ENCODE peak calls at places on chromosomes 11 and 22, in eight cellular contexts. One of them, this sample, is unnamed.

GRCh38 chr11:106920899-106921504 is 97.3 kb downstream of the GUCY1A2 start:
- DNase-seq in SK-N-SH: no peak
- DNase-seq in adipocyte: no peak
- DNase-seq in lung: no peak
- DNase-seq in left ventricle myocardium inferior: no peak
- DNase-seq in body of pancreas: no peak
- DNase-seq in AG10803: no peak
- DNase-seq in H7: no peak
- DNase-seq in this sample: no peak

GRCh38 chr22:35608088-35608487 is 9.0 kb downstream of the MB start:
- DNase-seq in left ventricle myocardium inferior: no peak
- DNase-seq in body of pancreas: no peak
- DNase-seq in H7: no peak
- DNase-seq in SK-N-SH: no peak
- DNase-seq in AG10803: no peak
- DNase-seq in lung: no peak
- DNase-seq in adipocyte: peak
- DNase-seq in this sample: no peak

GRCh38 chr22:17013396-17014100 is 5.5 kb upstream of the GAB4 start:
- DNase-seq in lung: no peak
- DNase-seq in AG10803: no peak
- DNase-seq in SK-N-SH: no peak
- DNase-seq in adipocyte: no peak
- DNase-seq in left ventricle myocardium inferior: no peak
- DNase-seq in H7: peak
- DNase-seq in body of pancreas: no peak
- DNase-seq in this sample: no peak

GRCh38 chr11:69262918-69263735 is 30.8 kb upstream of the MYEOV start:
- DNase-seq in SK-N-SH: no peak
- DNase-seq in AG10803: no peak
- DNase-seq in H7: no peak
- DNase-seq in adipocyte: no peak
- DNase-seq in left ventricle myocardium inferior: no peak
- DNase-seq in body of pancreas: no peak
- DNase-seq in lung: no peak
- DNase-seq in this sample: no peak

GRCh38 chr22:19139001-19139356 is 5.5 kb downstream of the ESS2 start:
- DNase-seq in left ventricle myocardium inferior: no peak
- DNase-seq in lung: no peak
- DNase-seq in SK-N-SH: no peak
- DNase-seq in AG10803: no peak
- DNase-seq in H7: no peak
- DNase-seq in adipocyte: no peak
- DNase-seq in body of pancreas: no peak
- DNase-seq in this sample: no peak

GRCh38 chr11:68353118-68353517 is 40.7 kb downstream of the LRP5 start:
- DNase-seq in adipocyte: no peak
- DNase-seq in left ventricle myocardium inferior: no peak
- DNase-seq in AG10803: no peak
- DNase-seq in SK-N-SH: peak
- DNase-seq in lung: no peak
- DNase-seq in H7: peak
- DNase-seq in body of pancreas: no peak
- DNase-seq in this sample: no peak

GRCh38 chr22:42930810-42931420 is 73.8 kb upstream of the ARFGAP3 start:
- DNase-seq in H7: no peak
- DNase-seq in adipocyte: no peak
- DNase-seq in AG10803: peak
- DNase-seq in left ventricle myocardium inferior: peak
- DNase-seq in body of pancreas: peak
- DNase-seq in SK-N-SH: no peak
- DNase-seq in lung: no peak
- DNase-seq in this sample: no peak

GRCh38 chr11:112822478-112823274 is 138.5 kb upstream of the NCAM1 start:
- DNase-seq in adipocyte: no peak
- DNase-seq in H7: peak
- DNase-seq in left ventricle myocardium inferior: no peak
- DNase-seq in body of pancreas: peak
- DNase-seq in AG10803: no peak
- DNase-seq in lung: no peak
- DNase-seq in SK-N-SH: no peak
- DNase-seq in this sample: no peak

GRCh38 chr11:69040581-69041260 is 8.0 kb upstream of the TPCN2 start:
- DNase-seq in H7: no peak
- DNase-seq in adipocyte: peak
- DNase-seq in SK-N-SH: no peak
- DNase-seq in lung: no peak
- DNase-seq in body of pancreas: no peak
- DNase-seq in left ventricle myocardium inferior: no peak
- DNase-seq in AG10803: peak
- DNase-seq in this sample: no peak

GRCh38 chr11:105573091-105573490 is 36.8 kb upstream of the GRIA4 start:
- DNase-seq in left ventricle myocardium inferior: no peak
- DNase-seq in adipocyte: no peak
- DNase-seq in body of pancreas: no peak
- DNase-seq in SK-N-SH: no peak
- DNase-seq in lung: no peak
- DNase-seq in AG10803: no peak
- DNase-seq in H7: no peak
- DNase-seq in this sample: no peak

GRCh38 chr11:75275581-75275980 is 35.0 kb downstream of the TPBGL start:
- DNase-seq in body of pancreas: peak
- DNase-seq in adipocyte: peak
- DNase-seq in AG10803: no peak
- DNase-seq in left ventricle myocardium inferior: peak
- DNase-seq in SK-N-SH: no peak
- DNase-seq in H7: peak
- DNase-seq in lung: peak
- DNase-seq in this sample: peak
- H3K4me3 ChIP-seq in body of pancreas: no peak
- H3K4me3 ChIP-seq in adipocyte: no peak
- H3K4me3 ChIP-seq in AG10803: no peak
- H3K4me3 ChIP-seq in left ventricle myocardium inferior: no peak
- H3K4me3 ChIP-seq in SK-N-SH: no peak
- H3K4me3 ChIP-seq in H7: no peak
- H3K4me3 ChIP-seq in lung: no peak
- H3K4me3 ChIP-seq in this sample: no peak

GRCh38 chr11:61025819-61026120 is 54.3 kb downstream of the CD6 start:
- DNase-seq in lung: no peak
- DNase-seq in H7: no peak
- DNase-seq in adipocyte: no peak
- DNase-seq in left ventricle myocardium inferior: no peak
- DNase-seq in SK-N-SH: no peak
- DNase-seq in body of pancreas: no peak
- DNase-seq in AG10803: no peak
- DNase-seq in this sample: no peak
- H3K4me3 ChIP-seq in lung: no peak
- H3K4me3 ChIP-seq in H7: no peak
- H3K4me3 ChIP-seq in adipocyte: no peak
- H3K4me3 ChIP-seq in left ventricle myocardium inferior: no peak
- H3K4me3 ChIP-seq in SK-N-SH: no peak
- H3K4me3 ChIP-seq in body of pancreas: no peak
- H3K4me3 ChIP-seq in AG10803: no peak
- H3K4me3 ChIP-seq in this sample: no peak

DNA sequence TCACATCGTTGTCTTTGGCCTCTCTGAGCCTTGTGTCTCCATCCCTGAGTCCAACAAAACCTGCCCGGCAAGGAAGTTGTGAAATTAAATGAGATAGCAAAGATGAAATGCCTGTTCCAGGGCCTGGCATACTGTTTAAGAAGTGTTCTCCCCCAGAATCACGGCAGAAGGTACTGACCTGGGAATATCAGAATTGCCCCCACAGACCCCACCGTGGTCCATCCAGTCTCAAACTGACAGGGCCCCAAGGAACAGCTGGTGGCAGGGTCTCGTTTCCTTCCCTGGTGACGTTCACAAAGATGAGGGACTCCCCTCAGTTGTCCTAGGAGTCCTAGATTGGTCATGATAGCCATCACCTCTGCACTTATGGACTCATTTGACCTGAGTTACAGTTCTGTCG is 1.8 kb downstream of the PRDM11 start:
- DNase-seq in H7: no peak
- DNase-seq in lung: no peak
- DNase-seq in left ventricle myocardium inferior: no peak
- DNase-seq in body of pancreas: no peak
- DNase-seq in SK-N-SH: no peak
- DNase-seq in adipocyte: no peak
- DNase-seq in AG10803: no peak
- DNase-seq in this sample: peak
- H3K4me3 ChIP-seq in H7: no peak
- H3K4me3 ChIP-seq in lung: no peak
- H3K4me3 ChIP-seq in left ventricle myocardium inferior: peak
- H3K4me3 ChIP-seq in body of pancreas: no peak
- H3K4me3 ChIP-seq in SK-N-SH: no peak
- H3K4me3 ChIP-seq in adipocyte: peak
- H3K4me3 ChIP-seq in AG10803: no peak
- H3K4me3 ChIP-seq in this sample: no peak

DNA sequence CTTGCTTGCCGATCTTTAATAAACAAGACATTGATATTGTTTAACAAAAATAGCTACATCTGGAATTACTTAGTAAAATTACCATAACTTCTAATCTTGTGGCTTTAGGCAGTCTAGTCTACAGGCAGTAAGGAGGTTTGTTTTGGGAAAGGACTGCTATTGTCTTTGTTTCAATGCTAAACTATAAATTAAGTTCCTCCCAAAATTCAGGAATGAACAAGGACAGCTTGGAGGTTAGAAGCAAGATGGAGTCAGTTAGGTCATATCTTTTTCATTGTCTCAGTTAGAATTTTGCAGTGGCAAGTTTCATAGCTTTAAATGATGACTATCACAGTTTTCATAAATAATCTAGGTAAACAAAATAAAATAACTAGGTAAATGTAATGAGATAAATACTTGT is 36.1 kb upstream of the INCENP start:
- DNase-seq in lung: no peak
- DNase-seq in AG10803: no peak
- DNase-seq in adipocyte: no peak
- DNase-seq in left ventricle myocardium inferior: no peak
- DNase-seq in SK-N-SH: no peak
- DNase-seq in body of pancreas: no peak
- DNase-seq in H7: no peak
- DNase-seq in this sample: no peak
- H3K4me3 ChIP-seq in lung: no peak
- H3K4me3 ChIP-seq in AG10803: no peak
- H3K4me3 ChIP-seq in adipocyte: no peak
- H3K4me3 ChIP-seq in left ventricle myocardium inferior: no peak
- H3K4me3 ChIP-seq in SK-N-SH: no peak
- H3K4me3 ChIP-seq in body of pancreas: no peak
- H3K4me3 ChIP-seq in H7: no peak
- H3K4me3 ChIP-seq in this sample: no peak

DNA sequence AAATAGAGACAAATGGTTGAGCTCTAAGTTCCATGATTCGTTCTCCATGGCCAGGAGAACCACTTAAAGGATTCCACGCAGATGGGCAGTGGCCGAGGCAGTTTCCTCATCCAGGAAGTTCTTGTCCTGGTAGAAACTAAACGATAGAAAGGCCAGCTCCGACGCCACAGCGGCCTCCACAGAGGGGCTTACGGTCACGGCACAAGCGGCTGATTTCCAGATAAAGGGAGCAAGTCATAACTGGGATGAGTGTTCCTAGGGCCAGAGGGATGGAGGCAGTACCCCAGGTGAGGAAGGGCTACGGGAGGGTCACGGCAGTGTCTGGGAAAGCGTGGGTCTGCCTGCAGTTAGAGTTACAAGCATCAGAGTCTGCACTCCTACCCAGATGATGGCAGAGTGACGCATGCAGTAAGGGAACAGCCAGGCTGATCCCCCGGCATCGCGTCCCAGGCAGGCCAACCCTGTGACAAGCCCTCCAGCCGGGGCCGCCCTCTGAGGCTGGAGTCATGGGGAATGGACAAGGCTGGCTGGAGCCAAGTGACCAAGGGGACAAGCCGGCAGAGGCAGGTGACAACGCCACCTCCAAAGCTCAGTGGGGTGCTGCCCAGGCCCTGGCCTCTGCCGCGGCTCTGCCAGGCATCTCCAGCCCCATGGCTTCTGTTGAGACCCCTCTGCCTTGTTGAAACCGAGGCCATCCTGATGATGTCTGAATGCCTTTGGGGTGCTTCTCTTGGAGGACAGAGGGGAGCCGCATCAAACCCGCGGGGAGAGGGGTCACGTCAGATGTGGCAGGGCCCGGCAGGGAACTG is 475.1 kb downstream of the BRD1 start:
- DNase-seq in SK-N-SH: no peak
- DNase-seq in H7: no peak
- DNase-seq in AG10803: no peak
- DNase-seq in left ventricle myocardium inferior: no peak
- DNase-seq in body of pancreas: no peak
- DNase-seq in adipocyte: no peak
- DNase-seq in lung: no peak
- DNase-seq in this sample: no peak
- H3K4me3 ChIP-seq in SK-N-SH: no peak
- H3K4me3 ChIP-seq in H7: no peak
- H3K4me3 ChIP-seq in AG10803: no peak
- H3K4me3 ChIP-seq in left ventricle myocardium inferior: no peak
- H3K4me3 ChIP-seq in body of pancreas: no peak
- H3K4me3 ChIP-seq in adipocyte: no peak
- H3K4me3 ChIP-seq in lung: no peak
- H3K4me3 ChIP-seq in this sample: no peak

DNA sequence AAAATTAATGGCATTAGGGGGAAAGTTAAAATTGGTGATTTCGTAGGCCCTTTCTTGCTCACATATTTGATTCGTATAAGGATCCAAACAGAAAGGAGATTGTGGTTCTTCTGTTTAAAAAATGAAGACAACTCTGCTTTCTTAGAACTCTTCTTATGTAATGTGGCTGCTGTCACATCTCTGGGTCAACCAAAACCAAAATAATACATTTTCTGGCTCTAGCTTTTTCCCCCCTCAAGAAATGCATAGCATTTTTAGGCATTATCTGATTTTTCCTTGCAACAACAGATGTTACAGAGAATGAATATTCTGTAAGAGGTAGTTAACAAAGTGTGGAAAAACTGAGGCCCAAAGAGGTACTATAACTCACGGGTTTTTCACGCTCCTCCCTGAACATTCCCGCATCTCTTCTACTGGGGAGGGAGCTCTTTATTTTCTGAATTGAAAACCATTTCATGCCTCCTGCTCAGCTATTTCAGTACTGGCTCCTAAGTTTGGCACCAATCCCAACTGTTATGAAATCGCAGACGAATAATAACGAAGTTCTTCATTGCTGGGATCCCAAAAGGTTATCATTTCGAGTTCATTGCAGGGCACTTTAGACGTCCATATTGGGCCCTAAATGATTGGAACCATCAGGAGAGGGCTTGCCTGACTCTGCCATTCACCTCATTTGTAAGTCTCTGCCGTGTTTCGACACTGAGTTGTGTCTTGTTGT is 17.1 kb downstream of the GRAP2 start:
- DNase-seq in body of pancreas: no peak
- DNase-seq in AG10803: peak
- DNase-seq in SK-N-SH: peak
- DNase-seq in H7: no peak
- DNase-seq in lung: no peak
- DNase-seq in adipocyte: no peak
- DNase-seq in left ventricle myocardium inferior: no peak
- DNase-seq in this sample: no peak
- H3K4me3 ChIP-seq in body of pancreas: no peak
- H3K4me3 ChIP-seq in AG10803: no peak
- H3K4me3 ChIP-seq in SK-N-SH: no peak
- H3K4me3 ChIP-seq in H7: no peak
- H3K4me3 ChIP-seq in lung: no peak
- H3K4me3 ChIP-seq in adipocyte: no peak
- H3K4me3 ChIP-seq in left ventricle myocardium inferior: no peak
- H3K4me3 ChIP-seq in this sample: no peak